ENCODE peak calls at places on chromosomes 16 and 17, in seven cellular contexts. H is AG09309, Z is stomach, N is thoracic aorta, W is HL-60, E is ascending aorta, A is nephron progenitor cell. T is an unnamed sample.

GRCh38 chr16:30185683-30186421 is 2.5 kb downstream of the CORO1A start:
- DNase-seq in H (no peak), E (peak; percentile 81), N (no peak), Z (peak; percentile 63), W (peak; percentile 99), A (no peak), T (peak; percentile 83)

GRCh38 chr17:67443931-67444597 is 67.0 kb downstream of the PITPNC1 start:
- DNase-seq in E (no peak), Z (no peak), A (peak; percentile 8), N (no peak), W (no peak), H (no peak), T (no peak)

GRCh38 chr16:73048292-73049050 is 543 bp upstream of the ZFHX3 start:
- DNase-seq in W (no peak), N (no peak), Z (peak; percentile 50), H (no peak), A (peak; percentile 75), E (peak; percentile 87), T (no peak)

GRCh38 chr16:72182976-72183375 is 11.0 kb upstream of the PMFBP1 start:
- DNase-seq in H (no peak), W (peak; percentile 7), Z (no peak), A (no peak), E (no peak), N (no peak), T (no peak)

GRCh38 chr16:73277066-73277465 is 229.1 kb upstream of the ZFHX3 start:
- DNase-seq in H (no peak), W (no peak), N (no peak), A (no peak), E (no peak), Z (no peak), T (no peak)

GRCh38 chr17:16068323-16068722 is 68.7 kb downstream of the TTC19 start:
- DNase-seq in N (no peak), Z (no peak), A (no peak), H (no peak), E (no peak), W (no peak), T (no peak)

GRCh38 chr17:43333438-43333943 is 65.3 kb upstream of the ARL4D start:
- DNase-seq in H (no peak), N (no peak), E (no peak), Z (no peak), W (no peak), A (no peak), T (no peak)

GRCh38 chr16:2194166-2194834 is 2.1 kb downstream of the CASKIN1 start:
- DNase-seq in W (no peak), H (no peak), E (no peak), A (peak; percentile 65), N (no peak), Z (no peak), T (no peak)

GRCh38 chr17:60300011-60300410 is 91.9 kb downstream of the USP32 start:
- DNase-seq in H (no peak), Z (no peak), N (no peak), E (no peak), W (no peak), A (no peak), T (no peak)

GRCh38 chr17:17728550-17729251 is 47.4 kb downstream of the RAI1 start:
- DNase-seq in W (no peak), A (no peak), E (no peak), Z (peak; percentile 74), N (no peak), H (no peak), T (no peak)

GRCh38 chr17:43906951-43907424 is 348 bp downstream of the MPP2 start:
- DNase-seq in A (no peak), H (no peak), E (no peak), Z (no peak), W (no peak), N (no peak), T (no peak)

GRCh38 chr16:82756283-82756599 is 129.5 kb downstream of the CDH13 start:
- DNase-seq in E (no peak), W (no peak), Z (no peak), A (no peak), N (no peak), H (no peak), T (no peak)

GRCh38 chr16:10668322-10669045 is 26.2 kb downstream of the TEKT5 start:
- DNase-seq in Z (peak; percentile 33), H (no peak), N (no peak), E (no peak), W (no peak), A (peak; percentile 26), T (no peak)

DNA sequence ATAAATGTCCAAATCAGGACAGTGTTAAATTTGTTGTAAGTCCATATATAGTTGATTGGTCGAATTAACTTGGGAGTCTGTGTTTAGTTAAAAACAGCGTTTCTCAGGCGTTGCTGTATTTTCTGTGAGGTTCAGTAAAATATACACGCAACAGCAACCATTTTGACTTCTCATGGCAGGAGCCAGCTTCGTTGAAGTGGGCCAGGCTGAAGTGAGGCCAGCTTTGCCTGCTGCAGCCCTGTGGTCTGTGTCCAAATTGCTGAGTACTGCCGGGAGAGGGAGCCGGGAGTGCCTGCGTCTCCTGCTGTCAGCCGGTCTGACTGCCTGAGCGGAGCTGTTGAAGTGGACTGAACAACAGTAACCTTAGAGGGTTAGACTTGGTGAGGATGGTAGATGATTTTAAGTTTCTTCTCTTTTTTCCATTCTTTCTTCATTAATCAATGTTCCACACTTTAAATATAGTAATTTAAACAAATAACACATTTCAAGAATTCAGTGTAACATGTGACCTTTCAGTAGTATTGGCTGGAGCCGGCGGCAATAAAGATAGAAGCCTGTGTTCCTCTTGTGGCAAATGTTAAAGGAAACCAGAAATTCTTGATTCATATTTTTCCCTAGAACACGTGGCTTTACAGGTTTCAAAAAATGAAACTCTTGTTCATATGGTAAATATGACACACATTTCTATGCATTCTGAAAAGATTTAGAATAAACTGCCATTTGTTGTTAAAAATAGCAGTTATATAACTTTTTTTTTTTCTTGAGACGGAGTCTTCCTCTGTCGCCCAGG is 37.0 kb upstream of the ZNF750 start:
- DNase-seq in N (no peak), A (peak; percentile 65), W (peak; percentile 9), H (peak; percentile 58), Z (peak; percentile 86), E (peak; percentile 87), T (peak; percentile 53)
- TF ChIP-seq CTCF in N (peak; percentile 56), A (peak; percentile 17), W (no peak), H (peak; percentile 71), Z (peak; percentile 66), E (peak; percentile 58), T (no peak)

GRCh38 chr16:88754912-88755744 is 29.9 kb downstream of the PIEZO1 start:
- DNase-seq in W (peak; percentile 21), N (no peak), E (no peak), Z (no peak), A (peak; percentile 56), H (peak; percentile 17), T (no peak)
- TF ChIP-seq CTCF in W (no peak), N (no peak), E (no peak), Z (no peak), A (peak; percentile 42), H (peak; percentile 35), T (no peak)

DNA sequence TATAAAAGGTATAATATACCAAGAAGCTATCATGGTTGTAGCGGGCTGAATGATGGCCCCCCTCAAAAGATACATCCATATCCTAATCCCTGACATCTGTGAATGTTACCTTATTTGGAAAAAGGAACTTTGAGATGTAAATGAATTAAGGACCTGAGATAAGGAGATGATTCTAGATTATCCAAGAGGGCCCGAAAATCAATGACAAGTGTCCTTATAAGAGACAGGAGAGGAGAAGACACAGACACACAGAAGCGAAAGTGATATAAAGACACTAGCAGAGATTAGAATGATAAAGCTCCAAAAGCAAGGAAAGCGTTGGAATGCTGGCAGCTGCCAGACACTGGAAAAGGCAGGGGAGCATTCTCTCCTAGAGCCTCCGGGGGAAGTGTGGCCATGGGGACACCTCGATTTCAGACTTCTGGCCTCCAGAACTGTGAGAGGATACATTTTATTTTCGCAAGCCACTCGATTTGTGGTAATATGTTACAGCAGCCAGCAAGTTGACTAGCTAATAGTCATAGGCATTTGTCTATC is 12.5 kb upstream of the GP1BA start:
- DNase-seq in W (no peak), Z (no peak), A (no peak), E (no peak), H (no peak), N (no peak), T (no peak)
- TF ChIP-seq CTCF in W (no peak), Z (no peak), A (no peak), E (no peak), H (no peak), N (no peak), T (no peak)

GRCh38 chr17:7351665-7352558 is at the start of gene KCTD11:
- DNase-seq in E (peak; percentile 97), W (no peak), N (peak; percentile 74), H (peak; percentile 65), Z (peak; percentile 97), A (peak; percentile 90), T (peak; percentile 79)
- TF ChIP-seq CTCF in E (peak; percentile 59), W (no peak), N (peak; percentile 50), H (peak; percentile 72), Z (peak; percentile 31), A (peak; percentile 64), T (peak; percentile 26)

DNA sequence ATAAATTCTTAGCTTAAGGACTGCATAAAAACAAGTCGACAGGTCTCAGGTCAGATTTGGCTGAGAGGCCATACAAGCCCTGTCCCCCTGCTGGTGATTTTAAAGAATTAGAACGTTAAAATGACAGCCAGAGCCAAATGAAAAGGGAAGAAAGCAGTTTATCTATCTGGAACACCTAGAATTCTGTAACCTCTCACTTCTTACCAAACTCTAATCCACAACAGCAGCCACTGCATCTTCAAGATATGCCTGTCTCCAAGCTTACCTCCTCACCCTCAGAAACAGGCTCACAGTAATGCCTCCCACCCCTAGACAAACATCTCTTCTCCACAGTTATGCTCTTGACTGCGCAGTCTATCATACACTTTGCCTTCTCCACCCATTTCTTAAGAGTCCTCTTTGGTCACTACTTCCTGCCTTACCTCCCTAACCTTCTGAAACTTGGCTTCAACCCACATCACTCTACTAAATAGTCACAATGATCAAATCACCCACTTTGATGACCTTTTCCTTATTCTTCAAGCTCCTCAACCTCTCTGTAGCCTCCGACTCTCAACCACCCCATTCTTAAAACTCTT is 14.2 kb downstream of the ANKFY1 start:
- DNase-seq in A (no peak), Z (no peak), N (no peak), H (peak; percentile 7), W (peak; percentile 20), E (no peak), T (no peak)
- TF ChIP-seq CTCF in A (peak; percentile 50), Z (no peak), N (peak; percentile 48), H (peak; percentile 55), W (peak; percentile 13), E (peak; percentile 42), T (peak; percentile 66)